ENCODE peak calls at places on chromosomes 5 and 9, in five cellular contexts. D is endothelial cell of umbilical vein, N is fibroblast of the aortic adventitia, W is GM23338, P is GM20000. B is an unnamed sample.

GRCh38 chr5:3000631-3001030 is 249.2 kb upstream of the IRX2 start:
- DNase-seq in D (no peak), N (no peak), W (no peak), P (no peak), B (no peak)

GRCh38 chr9:20316372-20316771 is 305.9 kb downstream of the MLLT3 start:
- DNase-seq in D (no peak), N (no peak), W (no peak), P (no peak), B (no peak)

GRCh38 chr9:19442240-19442639 is 33.4 kb downstream of the ACER2 start:
- DNase-seq in D (no peak), N (no peak), W (no peak), P (no peak), B (no peak)

GRCh38 chr5:78771260-78772240 is 123.0 kb upstream of the LHFPL2 start:
- DNase-seq in D (peak), N (no peak), W (no peak), P (no peak), B (no peak)

GRCh38 chr9:9719373-9720112 is 893.3 kb downstream of the PTPRD start:
- DNase-seq in D (no peak), N (no peak), W (no peak), P (no peak), B (no peak)

GRCh38 chr9:123257276-123257675 is 11.1 kb downstream of the STRBP start:
- DNase-seq in D (no peak), N (no peak), W (no peak), P (no peak), B (no peak)

GRCh38 chr5:12566441-12566840 is 662.2 kb upstream of the CTNND2 start:
- DNase-seq in D (no peak), N (no peak), W (no peak), P (no peak), B (no peak)

GRCh38 chr9:84261082-84261746 is 79.3 kb downstream of the SLC28A3 start:
- DNase-seq in D (peak), N (peak), W (peak), P (peak), B (peak)

GRCh38 chr9:126500600-126501382 is 112.9 kb upstream of the LMX1B start:
- DNase-seq in D (peak), N (peak), W (peak), P (peak), B (peak)

GRCh38 chr5:92371889-92372235 is 988.7 kb upstream of the ARRDC3 start:
- DNase-seq in D (no peak), N (no peak), W (no peak), P (no peak), B (no peak)

GRCh38 chr5:171630047-171630669 is 155.5 kb upstream of the SMIM23 start:
- DNase-seq in D (peak), N (peak), W (peak), P (no peak), B (no peak)

GRCh38 chr5:96855041-96855872 is 21.0 kb upstream of the ERAP2 start:
- DNase-seq in D (no peak), N (peak), W (no peak), P (no peak), B (no peak)

GRCh38 chr5:175853573-175854230 is 17.7 kb upstream of the CPLX2 start:
- DNase-seq in D (no peak), N (no peak), W (no peak), P (no peak), B (no peak)

GRCh38 chr9:124858330-124859046 is 3.3 kb downstream of the RPL35 start:
- DNase-seq in D (no peak), N (no peak), W (no peak), P (no peak), B (peak)

GRCh38 chr5:177575488-177575887 is 16.5 kb upstream of the TMED9 start:
- DNase-seq in D (no peak), N (no peak), W (no peak), P (no peak), B (no peak)

GRCh38 chr9:33914887-33915286 is 97.9 kb downstream of the UBE2R2 start:
- DNase-seq in D (no peak), N (no peak), W (no peak), P (no peak), B (no peak)

GRCh38 chr9:85431396-85432102 is 310.2 kb downstream of the AGTPBP1 start:
- DNase-seq in D (peak), N (peak), W (no peak), P (no peak), B (no peak)

GRCh38 chr9:13648676-13649075 is 369.2 kb upstream of the MPDZ start:
- DNase-seq in D (peak), N (no peak), W (no peak), P (no peak), B (no peak)

GRCh38 chr9:129569506-129570449 is 51.1 kb downstream of the C9orf50 start:
- DNase-seq in D (peak), N (no peak), W (peak), P (peak), B (peak)

GRCh38 chr5:52603742-52604141 is 184.0 kb upstream of the ITGA1 start:
- DNase-seq in D (no peak), N (no peak), W (no peak), P (no peak), B (no peak)

GRCh38 chr9:35940474-35941467 is 17.2 kb downstream of the OR2S2 start:
- DNase-seq in D (no peak), N (no peak), W (no peak), P (no peak), B (no peak)

GRCh38 chr5:149338364-149338763 is 6.9 kb upstream of the GRPEL2 start:
- DNase-seq in D (no peak), N (no peak), W (no peak), P (no peak), B (no peak)

GRCh38 chr5:59577485-59577884 is 316.0 kb downstream of the PDE4D start:
- DNase-seq in D (no peak), N (no peak), W (no peak), P (no peak), B (no peak)

GRCh38 chr5:37905230-37905629 is 65.4 kb upstream of the GDNF start:
- DNase-seq in D (no peak), N (no peak), W (no peak), P (no peak), B (no peak)

GRCh38 chr5:172999351-172999973 is 15.9 kb downstream of the ATP6V0E1 start:
- DNase-seq in D (no peak), N (no peak), W (no peak), P (no peak), B (no peak)

GRCh38 chr5:172454355-172455086 is at the start of gene SH3PXD2B:
- DNase-seq in D (peak), N (peak), W (peak), P (peak), B (peak)

GRCh38 chr5:110414360-110414759 is 312.1 kb downstream of the TMEM232 start:
- DNase-seq in D (no peak), N (peak), W (peak), P (peak), B (peak)

GRCh38 chr5:77920350-77921046 is 144.4 kb upstream of the TBCA start:
- DNase-seq in D (no peak), N (no peak), W (no peak), P (no peak), B (no peak)

GRCh38 chr9:92986175-92987110 is 39.1 kb downstream of the FGD3 start:
- DNase-seq in D (no peak), N (peak), W (peak), P (no peak), B (peak)

GRCh38 chr9:5832093-5832542 is 799 bp downstream of the ERMP1 start:
- DNase-seq in D (peak), N (no peak), W (no peak), P (no peak), B (peak)

B was measured in Karpas-422.